ENCODE peak calls at places on chromosomes 5 and 9, in four cellular contexts. One of them, this sample, is unnamed. For H3K9me3, the result is how much of the 10 kb centered on the place peaks cover.

GRCh38 chr5:60262576-60263295 is 369.2 kb upstream of the PDE4D start:
- DNase-seq in cardiac muscle cell: no peak
- DNase-seq in heart right ventricle: no peak
- DNase-seq in neural progenitor cell: peak
- DNase-seq in this sample: no peak

GRCh38 chr9:87322840-87323635 is 174.6 kb upstream of the DAPK1 start:
- DNase-seq in cardiac muscle cell: no peak
- DNase-seq in heart right ventricle: no peak
- DNase-seq in neural progenitor cell: no peak
- DNase-seq in this sample: no peak

GRCh38 chr9:127569819-127570401 is 42.2 kb upstream of the STXBP1 start:
- DNase-seq in cardiac muscle cell: no peak
- DNase-seq in heart right ventricle: no peak
- DNase-seq in neural progenitor cell: no peak
- DNase-seq in this sample: no peak

GRCh38 chr9:111952559-111952958 is 55.9 kb downstream of the UGCG start:
- DNase-seq in cardiac muscle cell: no peak
- DNase-seq in heart right ventricle: no peak
- DNase-seq in neural progenitor cell: no peak
- DNase-seq in this sample: no peak

GRCh38 chr5:35771321-35771720 is 85.4 kb upstream of the IL7R start:
- DNase-seq in cardiac muscle cell: no peak
- DNase-seq in heart right ventricle: no peak
- DNase-seq in neural progenitor cell: no peak
- DNase-seq in this sample: peak

GRCh38 chr9:109574061-109574882 is 76.2 kb upstream of the PTPN3 start:
- DNase-seq in cardiac muscle cell: peak
- DNase-seq in heart right ventricle: no peak
- DNase-seq in neural progenitor cell: peak
- DNase-seq in this sample: peak

GRCh38 chr5:133909584-133909983 is 58.8 kb downstream of the C5orf15 start:
- DNase-seq in cardiac muscle cell: peak
- DNase-seq in heart right ventricle: no peak
- DNase-seq in neural progenitor cell: no peak
- DNase-seq in this sample: no peak

GRCh38 chr5:107104774-107105050 is 566.0 kb downstream of the EFNA5 start:
- DNase-seq in cardiac muscle cell: peak
- DNase-seq in heart right ventricle: no peak
- DNase-seq in neural progenitor cell: no peak
- DNase-seq in this sample: no peak

GRCh38 chr9:135065804-135066203 is 21.7 kb upstream of the OLFM1 start:
- DNase-seq in cardiac muscle cell: no peak
- DNase-seq in heart right ventricle: no peak
- DNase-seq in neural progenitor cell: no peak
- DNase-seq in this sample: no peak

GRCh38 chr5:180291234-180291940 is 496 bp downstream of the MAPK9 start:
- DNase-seq in cardiac muscle cell: peak
- DNase-seq in heart right ventricle: peak
- DNase-seq in neural progenitor cell: peak
- DNase-seq in this sample: no peak

GRCh38 chr5:172868436-172868923 is 34.4 kb downstream of the ERGIC1 start:
- DNase-seq in cardiac muscle cell: no peak
- DNase-seq in heart right ventricle: no peak
- DNase-seq in neural progenitor cell: no peak
- DNase-seq in this sample: no peak

GRCh38 chr5:170273968-170274710 is 23.4 kb downstream of the LCP2 start:
- DNase-seq in cardiac muscle cell: peak
- DNase-seq in heart right ventricle: no peak
- DNase-seq in neural progenitor cell: peak
- DNase-seq in this sample: no peak
- TF ChIP-seq CTCF in cardiac muscle cell: peak
- TF ChIP-seq CTCF in heart right ventricle: peak
- TF ChIP-seq CTCF in neural progenitor cell: peak
- TF ChIP-seq CTCF in this sample: no peak

GRCh38 chr5:166562246-166562645 is 1729.2 kb upstream of the WWC1 start:
- DNase-seq in cardiac muscle cell: no peak
- DNase-seq in heart right ventricle: no peak
- DNase-seq in neural progenitor cell: no peak
- DNase-seq in this sample: no peak
- H3K9me3 ChIP-seq in cardiac muscle cell: under half
- H3K9me3 ChIP-seq in heart right ventricle: under half
- H3K9me3 ChIP-seq in neural progenitor cell: under half
- H3K9me3 ChIP-seq in this sample: under half

GRCh38 chr5:143865421-143865820 is 53.5 kb downstream of the HMHB1 start:
- DNase-seq in cardiac muscle cell: no peak
- DNase-seq in heart right ventricle: no peak
- DNase-seq in neural progenitor cell: peak
- DNase-seq in this sample: no peak
- H3K4me3 ChIP-seq in cardiac muscle cell: no peak
- H3K4me3 ChIP-seq in heart right ventricle: no peak
- H3K4me3 ChIP-seq in neural progenitor cell: no peak
- H3K4me3 ChIP-seq in this sample: no peak

GRCh38 chr5:126810983-126811382 is 34.0 kb downstream of the LMNB1 start:
- DNase-seq in cardiac muscle cell: no peak
- DNase-seq in heart right ventricle: no peak
- DNase-seq in neural progenitor cell: no peak
- DNase-seq in this sample: no peak
- TF ChIP-seq CTCF in cardiac muscle cell: no peak
- TF ChIP-seq CTCF in heart right ventricle: no peak
- TF ChIP-seq CTCF in neural progenitor cell: no peak
- TF ChIP-seq CTCF in this sample: no peak

DNA sequence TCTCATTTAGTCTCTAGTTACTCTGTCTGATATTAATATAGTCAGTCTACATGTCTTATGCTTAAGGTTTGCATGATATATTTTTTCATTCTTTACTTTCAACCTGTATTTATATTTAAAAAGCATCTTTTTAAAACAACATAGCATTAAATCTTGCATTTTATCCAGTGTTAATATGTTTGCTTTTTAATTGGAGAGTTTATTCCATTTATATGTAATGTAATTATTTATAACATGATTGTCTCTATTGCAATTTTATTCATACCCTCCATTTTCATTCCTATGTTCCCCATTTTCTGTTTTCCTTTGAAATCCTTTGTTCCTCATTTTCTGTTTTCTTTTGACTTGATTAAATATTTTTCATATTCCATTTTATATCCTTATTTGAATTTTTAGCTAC is 13.3 kb downstream of the PCDHB15 start:
- DNase-seq in cardiac muscle cell: no peak
- DNase-seq in heart right ventricle: no peak
- DNase-seq in neural progenitor cell: no peak
- DNase-seq in this sample: no peak
- H3K9me3 ChIP-seq in cardiac muscle cell: under half
- H3K9me3 ChIP-seq in heart right ventricle: half or more
- H3K9me3 ChIP-seq in neural progenitor cell: half or more
- H3K9me3 ChIP-seq in this sample: under half

DNA sequence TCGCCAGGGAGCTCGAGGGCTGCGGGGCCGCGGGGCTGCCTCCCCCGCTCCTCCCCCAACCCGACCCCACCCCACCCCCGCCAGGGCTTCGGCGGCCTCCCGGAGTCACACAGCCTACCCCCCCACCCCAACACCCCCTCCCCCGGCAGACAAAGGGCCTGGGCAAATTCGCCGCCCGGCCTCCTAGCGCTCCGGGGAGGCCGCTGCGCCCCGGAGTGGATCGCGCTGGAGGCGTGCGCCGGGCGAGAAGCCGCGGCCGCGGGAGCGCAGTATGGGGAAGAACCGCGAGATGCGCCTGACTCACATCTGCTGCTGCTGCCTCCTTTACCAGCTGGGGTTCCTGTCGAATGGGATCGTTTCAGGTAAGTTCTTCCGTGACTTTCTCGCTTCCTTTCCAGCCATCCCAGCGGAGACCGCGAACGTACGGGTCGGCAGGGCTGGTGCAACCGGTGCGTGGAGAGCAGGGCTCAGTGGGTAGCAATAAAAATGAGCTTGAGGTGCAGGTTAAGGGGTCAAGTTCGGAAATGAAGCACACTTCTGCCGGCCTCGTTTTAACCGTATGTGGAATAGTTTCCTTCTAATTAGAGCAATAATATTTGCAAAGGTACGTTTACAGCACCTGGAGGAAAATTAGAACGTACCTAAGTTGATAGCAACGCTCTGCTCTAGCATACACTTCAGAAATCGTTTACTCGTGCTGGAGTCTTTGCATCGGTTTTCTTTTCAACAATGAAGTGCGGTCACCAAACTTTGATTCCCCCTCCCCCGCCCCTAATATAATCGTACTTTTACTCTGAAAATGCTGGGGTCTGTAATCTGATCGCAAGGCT is at the start of gene ADAMTS19:
- DNase-seq in cardiac muscle cell: peak
- DNase-seq in heart right ventricle: peak
- DNase-seq in neural progenitor cell: peak
- DNase-seq in this sample: no peak
- H3K4me3 ChIP-seq in cardiac muscle cell: peak
- H3K4me3 ChIP-seq in heart right ventricle: peak
- H3K4me3 ChIP-seq in neural progenitor cell: peak
- H3K4me3 ChIP-seq in this sample: peak

This sample was measured in AG04450.